ENCODE peak calls at places on chromosomes 3 and 15, in five cellular contexts. L is sigmoid colon, M is breast epithelium, P is K562, W is HepG2. Q is an unnamed sample.

GRCh38 chr3:117820900-117821299 is 1111.3 kb downstream of the TUSC7 start:
- DNase-seq in M (no peak), L (no peak), P (no peak), W (no peak), Q (no peak)

GRCh38 chr3:40258555-40258954 is 51.0 kb upstream of the EIF1B start:
- DNase-seq in L (no peak), M (no peak), P (no peak), W (no peak), Q (peak)

GRCh38 chr3:18423401-18424212 is 1.5 kb downstream of the SATB1 start:
- DNase-seq in P (peak), M (no peak), W (no peak), L (peak), Q (no peak)

GRCh38 chr3:157160652-157161480 is 919 bp upstream of the CCNL1 start:
- DNase-seq in M (peak), L (peak), W (peak), P (peak), Q (no peak)

GRCh38 chr3:189590223-189590622 is 41.0 kb upstream of the TP63 start:
- DNase-seq in W (no peak), P (no peak), M (no peak), L (no peak), Q (no peak)

GRCh38 chr3:48548731-48549705 is 7.6 kb downstream of the PFKFB4 start:
- DNase-seq in M (peak), L (peak), W (peak), P (peak), Q (peak)

GRCh38 chr3:45125550-45126026 is 20.6 kb downstream of the CDCP1 start:
- DNase-seq in W (no peak), L (no peak), P (no peak), M (no peak), Q (no peak)

GRCh38 chr15:58748040-58748786 is 1.3 kb downstream of the ADAM10 start:
- DNase-seq in L (no peak), M (no peak), W (no peak), P (no peak), Q (peak)

GRCh38 chr3:161508852-161509477 is 12.4 kb downstream of the OTOL1 start:
- DNase-seq in L (no peak), M (no peak), P (no peak), W (no peak), Q (no peak)

GRCh38 chr3:147757919-147758318 is 348.8 kb downstream of the ZIC1 start:
- DNase-seq in W (no peak), L (no peak), P (no peak), M (no peak), Q (no peak)

GRCh38 chr3:102536479-102536878 is 101.7 kb downstream of the ZPLD1 start:
- DNase-seq in P (no peak), W (peak), M (no peak), L (no peak), Q (peak)

GRCh38 chr3:151964768-151965167 is 91.3 kb downstream of the SUCNR1 start:
- DNase-seq in L (no peak), W (no peak), P (no peak), M (no peak), Q (no peak)

GRCh38 chr15:71792521-71792920 is 17.8 kb upstream of the NR2E3 start:
- DNase-seq in M (no peak), W (no peak), L (no peak), P (no peak), Q (no peak)

GRCh38 chr15:98760112-98760826 is 111.9 kb downstream of the IGF1R start:
- DNase-seq in W (no peak), L (peak), M (peak), P (no peak), Q (no peak)

GRCh38 chr3:59482001-59482400 is 432.2 kb upstream of the CFAP20DC start:
- DNase-seq in P (no peak), M (no peak), W (no peak), L (no peak), Q (no peak)

GRCh38 chr3:126481808-126482502 is 6.3 kb upstream of the ZXDC start:
- DNase-seq in P (no peak), W (peak), M (no peak), L (no peak), Q (no peak)

GRCh38 chr3:66037986-66038369 is 740 bp downstream of the MAGI1 start:
- DNase-seq in L (no peak), W (no peak), P (no peak), M (no peak), Q (no peak)

GRCh38 chr3:5787863-5788488 is 600.5 kb downstream of the EDEM1 start:
- DNase-seq in L (peak), M (peak), P (peak), W (no peak), Q (peak)

GRCh38 chr3:136728918-136729317 is 23.3 kb downstream of the STAG1 start:
- DNase-seq in P (no peak), M (no peak), L (no peak), W (no peak), Q (no peak)

GRCh38 chr3:134625462-134625861 is 25.4 kb downstream of the KY start:
- DNase-seq in L (no peak), P (no peak), M (no peak), W (no peak), Q (no peak)

GRCh38 chr15:42080585-42081462 is 13.5 kb downstream of the PLA2G4D start:
- DNase-seq in M (no peak), P (no peak), L (peak), W (no peak), Q (no peak)

GRCh38 chr3:195352895-195353488 is 82.0 kb upstream of the XXYLT1 start:
- DNase-seq in L (no peak), W (peak), P (peak), M (no peak), Q (no peak)

GRCh38 chr3:145368748-145369147 is 792.2 kb downstream of the PLOD2 start:
- DNase-seq in M (no peak), L (no peak), W (no peak), P (no peak), Q (no peak)

DNA sequence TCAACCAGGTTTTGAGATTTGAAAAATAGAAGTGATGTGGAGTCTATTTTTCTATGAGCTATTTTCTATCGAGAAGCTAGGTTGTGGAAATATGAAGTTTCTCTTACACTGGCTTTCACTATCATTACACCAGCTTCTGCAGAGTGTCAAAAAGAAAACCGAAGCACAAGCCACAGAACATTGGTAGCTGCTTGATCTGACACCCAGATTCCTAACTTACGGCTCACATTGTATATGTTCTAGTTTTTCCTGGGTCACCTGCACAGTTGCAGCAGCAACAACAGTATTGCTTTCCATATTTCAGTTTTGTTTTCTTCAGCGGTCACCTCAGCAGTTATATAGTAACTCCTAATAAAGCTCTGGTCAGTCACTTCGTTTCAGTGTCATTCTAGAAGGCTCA is 790.1 kb downstream of the PLOD2 start:
- DNase-seq in L (no peak), P (no peak), W (no peak), M (no peak), Q (no peak)
- H3K4me3 ChIP-seq in L (peak), P (no peak), W (no peak), M (no peak), Q (no peak)

GRCh38 chr3:71926242-71926560 is 141.3 kb upstream of the PROK2 start:
- DNase-seq in P (peak), W (peak), M (peak), L (no peak), Q (no peak)
- TF ChIP-seq POLR2AphosphoS5 in P (no peak), W (no peak), M (no peak), L (no peak), Q (no peak)

GRCh38 chr3:58238830-58239229 is 1.2 kb downstream of the ABHD6 start:
- DNase-seq in W (no peak), L (no peak), M (no peak), P (no peak), Q (no peak)
- H3K4me3 ChIP-seq in W (peak), L (peak), M (peak), P (peak), Q (no peak)

DNA sequence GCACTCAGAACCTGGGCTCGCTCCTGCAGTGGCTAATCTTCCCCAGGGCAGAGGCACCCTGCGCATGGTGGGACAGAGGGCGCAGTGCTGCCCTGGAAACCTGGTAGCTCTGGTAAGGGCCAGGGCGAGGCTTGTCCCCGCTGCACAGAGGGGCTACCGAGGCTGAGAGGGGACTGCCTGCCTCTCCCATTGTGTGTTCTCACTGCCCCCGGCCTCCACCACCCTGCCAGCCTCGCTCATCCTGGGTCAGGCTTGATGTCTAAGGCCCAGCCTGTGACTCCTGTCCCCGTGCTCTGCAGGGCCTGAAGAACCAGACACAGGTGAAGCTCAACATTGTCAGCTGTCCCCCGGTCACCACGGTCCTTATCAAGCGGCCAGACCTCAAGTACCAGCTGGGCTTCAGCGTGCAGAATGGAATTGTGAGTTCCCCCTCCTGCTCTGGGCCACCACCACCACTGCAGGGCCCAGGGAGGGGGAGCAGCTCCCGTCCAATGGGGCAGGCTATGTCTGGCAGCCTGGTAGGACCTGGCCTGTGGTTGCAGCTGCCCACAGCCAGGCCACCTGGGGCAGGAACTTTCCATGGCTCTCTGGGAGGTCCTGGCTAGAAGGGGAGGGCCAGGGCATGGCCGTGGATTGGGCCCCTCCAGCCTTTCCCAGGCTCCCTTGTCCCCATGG is 161.5 kb downstream of the NSMCE3 start:
- DNase-seq in W (no peak), M (no peak), L (no peak), P (no peak), Q (no peak)
- TF ChIP-seq POLR2AphosphoS5 in W (no peak), M (no peak), L (no peak), P (no peak), Q (no peak)

GRCh38 chr15:70788114-70789049 is 25.0 kb upstream of the UACA start:
- DNase-seq in M (no peak), P (no peak), W (peak), L (no peak), Q (no peak)

GRCh38 chr15:70783041-70783440 is 19.7 kb upstream of the UACA start:
- DNase-seq in M (no peak), P (no peak), L (no peak), W (no peak), Q (no peak)

GRCh38 chr15:70789213-70789612 is 25.9 kb upstream of the UACA start:
- DNase-seq in L (no peak), M (no peak), W (no peak), P (peak), Q (no peak)

GRCh38 chr15:70783610-70784021 is 20.3 kb upstream of the UACA start:
- DNase-seq in P (no peak), W (peak), L (no peak), M (no peak), Q (no peak)

DNA sequence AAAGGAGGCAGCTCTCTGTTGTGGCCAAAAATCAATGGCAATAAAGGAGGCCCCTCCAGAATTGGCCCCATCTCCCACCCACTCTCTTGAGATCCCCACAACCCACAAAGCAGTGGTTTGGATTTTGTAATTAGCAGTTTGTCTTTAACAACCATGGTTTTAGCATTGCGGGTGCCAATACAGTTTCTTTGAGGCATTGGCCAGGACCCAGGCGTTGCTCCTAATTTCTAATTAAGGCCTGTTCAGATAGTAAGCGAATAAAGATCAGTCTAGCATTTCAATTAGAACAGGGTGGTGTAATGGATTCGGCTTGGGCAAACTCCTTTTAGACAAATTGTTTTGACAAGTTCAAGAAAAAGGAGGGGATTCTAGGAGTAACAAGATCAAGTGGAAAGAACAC is 23.6 kb upstream of the UACA start:
- DNase-seq in P (no peak), W (no peak), L (no peak), M (no peak), Q (no peak)
- H3K4me3 ChIP-seq in P (no peak), W (no peak), L (no peak), M (no peak), Q (no peak)

GRCh38 chr3:12999147-13000140 is 73.8 kb downstream of the IQSEC1 start:
- DNase-seq in M (peak), W (peak), P (peak), L (peak), Q (peak)
- TF ChIP-seq POLR2AphosphoS5 in M (peak), W (no peak), P (peak), L (no peak), Q (no peak)

GRCh38 chr3:149752051-149752787 is at the start of gene COMMD2:
- DNase-seq in W (peak), P (peak), M (peak), L (peak), Q (peak)

GRCh38 chr3:149752788-149753136 is 473 bp upstream of the COMMD2 start:
- DNase-seq in M (no peak), L (no peak), P (no peak), W (no peak), Q (no peak)

GRCh38 chr3:149753717-149754116 is 1.4 kb upstream of the COMMD2 start:
- DNase-seq in L (no peak), P (no peak), W (no peak), M (no peak), Q (no peak)

DNA sequence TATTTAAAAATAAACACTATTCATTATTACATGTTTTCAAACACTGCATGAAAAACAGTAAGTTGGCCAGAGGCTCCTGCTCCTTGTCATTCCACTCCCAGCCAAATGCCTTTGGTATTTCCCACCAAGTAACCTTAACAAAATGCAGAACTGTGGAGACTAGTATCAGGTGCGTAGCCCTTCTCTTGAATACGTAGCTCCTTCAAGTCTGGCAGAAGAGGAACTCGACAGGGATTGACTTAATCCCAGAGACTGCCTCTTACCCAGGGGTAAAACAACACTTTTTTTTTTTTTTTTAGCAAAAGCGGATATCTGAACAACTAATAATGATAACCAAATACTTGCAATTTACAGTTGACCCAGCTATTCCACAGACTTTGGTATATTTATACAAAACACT is 738 bp downstream of the COMMD2 start:
- DNase-seq in P (no peak), L (no peak), W (no peak), M (no peak), Q (peak)
- H3K4me3 ChIP-seq in P (peak), L (peak), W (peak), M (peak), Q (peak)

GRCh38 chr3:196942226-196942914 is at the start of gene NCBP2:
- DNase-seq in W (peak), L (peak), M (peak), P (peak), Q (peak)
- TF ChIP-seq POLR2AphosphoS5 in W (peak), L (peak), M (peak), P (peak), Q (peak)